ENCODE peak calls at places on chromosome 1, in nine cellular contexts. One of them, this sample, is unnamed.

GRCh38 chr1:192575499-192576189 is at the start of gene RGS1:
- DNase-seq in D341Med: no peak
- DNase-seq in astrocyte of the cerebellum: no peak
- DNase-seq in neuronal stem cell: no peak
- DNase-seq in right cardiac atrium: peak; percentile 37
- DNase-seq in endodermal cell: no peak
- DNase-seq in NCI-H1105 treated with DMSO at 0.1 percent for 48 hours: no peak
- DNase-seq in T-helper 9 cell: peak; percentile 56
- DNase-seq in NCI-H2081: no peak
- DNase-seq in this sample: no peak

GRCh38 chr1:115838426-115838804 is 2.5 kb downstream of the NHLH2 start:
- DNase-seq in NCI-H1105 treated with DMSO at 0.1 percent for 48 hours: no peak
- DNase-seq in astrocyte of the cerebellum: no peak
- DNase-seq in right cardiac atrium: no peak
- DNase-seq in endodermal cell: peak; percentile 79
- DNase-seq in D341Med: peak; percentile 59
- DNase-seq in T-helper 9 cell: no peak
- DNase-seq in neuronal stem cell: no peak
- DNase-seq in NCI-H2081: no peak
- DNase-seq in this sample: no peak

GRCh38 chr1:230800891-230801290 is 53.7 kb downstream of the CAPN9 start:
- DNase-seq in neuronal stem cell: no peak
- DNase-seq in NCI-H1105 treated with DMSO at 0.1 percent for 48 hours: no peak
- DNase-seq in astrocyte of the cerebellum: no peak
- DNase-seq in right cardiac atrium: no peak
- DNase-seq in endodermal cell: peak; percentile 14
- DNase-seq in D341Med: peak; percentile 5
- DNase-seq in NCI-H2081: no peak
- DNase-seq in T-helper 9 cell: no peak
- DNase-seq in this sample: no peak

GRCh38 chr1:216461466-216461865 is 38.2 kb upstream of the USH2A start:
- DNase-seq in T-helper 9 cell: no peak
- DNase-seq in neuronal stem cell: no peak
- DNase-seq in D341Med: no peak
- DNase-seq in right cardiac atrium: no peak
- DNase-seq in endodermal cell: no peak
- DNase-seq in NCI-H1105 treated with DMSO at 0.1 percent for 48 hours: no peak
- DNase-seq in astrocyte of the cerebellum: no peak
- DNase-seq in NCI-H2081: no peak
- DNase-seq in this sample: no peak

GRCh38 chr1:58659516-58659915 is 40.3 kb downstream of the MYSM1 start:
- DNase-seq in neuronal stem cell: no peak
- DNase-seq in right cardiac atrium: no peak
- DNase-seq in astrocyte of the cerebellum: no peak
- DNase-seq in endodermal cell: no peak
- DNase-seq in NCI-H1105 treated with DMSO at 0.1 percent for 48 hours: no peak
- DNase-seq in NCI-H2081: no peak
- DNase-seq in D341Med: no peak
- DNase-seq in T-helper 9 cell: no peak
- DNase-seq in this sample: no peak

GRCh38 chr1:41917835-41918449 is 780 bp downstream of the HIVEP3 start:
- DNase-seq in neuronal stem cell: peak; percentile 59
- DNase-seq in NCI-H1105 treated with DMSO at 0.1 percent for 48 hours: peak; percentile 64
- DNase-seq in D341Med: peak; percentile 71
- DNase-seq in right cardiac atrium: peak; percentile 78
- DNase-seq in T-helper 9 cell: peak; percentile 45
- DNase-seq in astrocyte of the cerebellum: no peak
- DNase-seq in endodermal cell: peak; percentile 77
- DNase-seq in NCI-H2081: peak; percentile 72
- DNase-seq in this sample: peak; percentile 68

GRCh38 chr1:110130113-110130591 is 17.9 kb downstream of the UBL4B start:
- DNase-seq in astrocyte of the cerebellum: no peak
- DNase-seq in D341Med: no peak
- DNase-seq in T-helper 9 cell: no peak
- DNase-seq in NCI-H2081: no peak
- DNase-seq in NCI-H1105 treated with DMSO at 0.1 percent for 48 hours: no peak
- DNase-seq in right cardiac atrium: peak; percentile 57
- DNase-seq in endodermal cell: peak; percentile 87
- DNase-seq in neuronal stem cell: no peak
- DNase-seq in this sample: no peak

GRCh38 chr1:154733621-154734020 is 125.6 kb upstream of the ADAR start:
- DNase-seq in right cardiac atrium: no peak
- DNase-seq in NCI-H1105 treated with DMSO at 0.1 percent for 48 hours: no peak
- DNase-seq in T-helper 9 cell: no peak
- DNase-seq in neuronal stem cell: no peak
- DNase-seq in D341Med: no peak
- DNase-seq in astrocyte of the cerebellum: no peak
- DNase-seq in endodermal cell: no peak
- DNase-seq in NCI-H2081: no peak
- DNase-seq in this sample: no peak

GRCh38 chr1:101128851-101129250 is 103.3 kb upstream of the DPH5 start:
- DNase-seq in T-helper 9 cell: no peak
- DNase-seq in right cardiac atrium: no peak
- DNase-seq in astrocyte of the cerebellum: no peak
- DNase-seq in D341Med: no peak
- DNase-seq in NCI-H1105 treated with DMSO at 0.1 percent for 48 hours: no peak
- DNase-seq in neuronal stem cell: no peak
- DNase-seq in NCI-H2081: no peak
- DNase-seq in endodermal cell: no peak
- DNase-seq in this sample: no peak

GRCh38 chr1:208084220-208084619 is 160.0 kb downstream of the PLXNA2 start:
- DNase-seq in T-helper 9 cell: no peak
- DNase-seq in NCI-H2081: no peak
- DNase-seq in endodermal cell: no peak
- DNase-seq in neuronal stem cell: no peak
- DNase-seq in D341Med: no peak
- DNase-seq in NCI-H1105 treated with DMSO at 0.1 percent for 48 hours: no peak
- DNase-seq in right cardiac atrium: no peak
- DNase-seq in astrocyte of the cerebellum: no peak
- DNase-seq in this sample: no peak

GRCh38 chr1:19385869-19386591 is 73.9 kb downstream of the SLC66A1 start:
- DNase-seq in T-helper 9 cell: no peak
- DNase-seq in endodermal cell: no peak
- DNase-seq in right cardiac atrium: peak; percentile 78
- DNase-seq in D341Med: no peak
- DNase-seq in NCI-H2081: no peak
- DNase-seq in NCI-H1105 treated with DMSO at 0.1 percent for 48 hours: no peak
- DNase-seq in astrocyte of the cerebellum: no peak
- DNase-seq in neuronal stem cell: no peak
- DNase-seq in this sample: peak; percentile 22

GRCh38 chr1:54376085-54377039 is 29.8 kb downstream of the SSBP3 start:
- DNase-seq in NCI-H2081: no peak
- DNase-seq in right cardiac atrium: no peak
- DNase-seq in neuronal stem cell: no peak
- DNase-seq in D341Med: no peak
- DNase-seq in astrocyte of the cerebellum: no peak
- DNase-seq in T-helper 9 cell: no peak
- DNase-seq in endodermal cell: no peak
- DNase-seq in NCI-H1105 treated with DMSO at 0.1 percent for 48 hours: no peak
- DNase-seq in this sample: no peak

GRCh38 chr1:156748670-156749428 is 2.6 kb downstream of the HDGF start:
- DNase-seq in right cardiac atrium: peak; percentile 81
- DNase-seq in NCI-H2081: no peak
- DNase-seq in astrocyte of the cerebellum: no peak
- DNase-seq in T-helper 9 cell: no peak
- DNase-seq in NCI-H1105 treated with DMSO at 0.1 percent for 48 hours: no peak
- DNase-seq in endodermal cell: peak; percentile 58
- DNase-seq in neuronal stem cell: no peak
- DNase-seq in D341Med: no peak
- DNase-seq in this sample: peak; percentile 80

GRCh38 chr1:223535261-223535778 is 130.2 kb downstream of the CAPN8 start:
- DNase-seq in NCI-H2081: no peak
- DNase-seq in NCI-H1105 treated with DMSO at 0.1 percent for 48 hours: no peak
- DNase-seq in D341Med: no peak
- DNase-seq in T-helper 9 cell: no peak
- DNase-seq in astrocyte of the cerebellum: no peak
- DNase-seq in endodermal cell: no peak
- DNase-seq in right cardiac atrium: no peak
- DNase-seq in neuronal stem cell: no peak
- DNase-seq in this sample: no peak

GRCh38 chr1:55317673-55318072 is 102.5 kb upstream of the USP24 start:
- DNase-seq in NCI-H1105 treated with DMSO at 0.1 percent for 48 hours: no peak
- DNase-seq in astrocyte of the cerebellum: no peak
- DNase-seq in right cardiac atrium: no peak
- DNase-seq in T-helper 9 cell: no peak
- DNase-seq in D341Med: no peak
- DNase-seq in neuronal stem cell: no peak
- DNase-seq in NCI-H2081: no peak
- DNase-seq in endodermal cell: peak; percentile 13
- DNase-seq in this sample: no peak

GRCh38 chr1:156412653-156413309 is 43.8 kb downstream of the RHBG start:
- DNase-seq in T-helper 9 cell: no peak
- DNase-seq in NCI-H2081: no peak
- DNase-seq in right cardiac atrium: no peak
- DNase-seq in astrocyte of the cerebellum: no peak
- DNase-seq in neuronal stem cell: no peak
- DNase-seq in D341Med: no peak
- DNase-seq in endodermal cell: no peak
- DNase-seq in NCI-H1105 treated with DMSO at 0.1 percent for 48 hours: no peak
- DNase-seq in this sample: no peak

GRCh38 chr1:244201750-244202149 is 150.7 kb downstream of the ZBTB18 start:
- DNase-seq in right cardiac atrium: no peak
- DNase-seq in T-helper 9 cell: no peak
- DNase-seq in D341Med: no peak
- DNase-seq in endodermal cell: no peak
- DNase-seq in neuronal stem cell: no peak
- DNase-seq in astrocyte of the cerebellum: no peak
- DNase-seq in NCI-H1105 treated with DMSO at 0.1 percent for 48 hours: no peak
- DNase-seq in NCI-H2081: no peak
- DNase-seq in this sample: no peak

GRCh38 chr1:27563407-27564263 is 40.3 kb downstream of the AHDC1 start:
- DNase-seq in NCI-H1105 treated with DMSO at 0.1 percent for 48 hours: no peak
- DNase-seq in T-helper 9 cell: no peak
- DNase-seq in NCI-H2081: no peak
- DNase-seq in astrocyte of the cerebellum: no peak
- DNase-seq in endodermal cell: no peak
- DNase-seq in D341Med: no peak
- DNase-seq in neuronal stem cell: no peak
- DNase-seq in right cardiac atrium: peak; percentile 87
- DNase-seq in this sample: peak; percentile 46

GRCh38 chr1:169118227-169118626 is 11.7 kb downstream of the ATP1B1 start:
- DNase-seq in NCI-H2081: no peak
- DNase-seq in neuronal stem cell: no peak
- DNase-seq in NCI-H1105 treated with DMSO at 0.1 percent for 48 hours: no peak
- DNase-seq in T-helper 9 cell: no peak
- DNase-seq in right cardiac atrium: no peak
- DNase-seq in endodermal cell: no peak
- DNase-seq in astrocyte of the cerebellum: no peak
- DNase-seq in D341Med: no peak
- DNase-seq in this sample: peak; percentile 14

GRCh38 chr1:12173631-12174121 is 6.9 kb downstream of the TNFRSF1B start:
- DNase-seq in right cardiac atrium: peak; percentile 83
- DNase-seq in D341Med: no peak
- DNase-seq in neuronal stem cell: no peak
- DNase-seq in NCI-H2081: no peak
- DNase-seq in T-helper 9 cell: peak; percentile 93
- DNase-seq in NCI-H1105 treated with DMSO at 0.1 percent for 48 hours: no peak
- DNase-seq in astrocyte of the cerebellum: no peak
- DNase-seq in endodermal cell: no peak
- DNase-seq in this sample: no peak

GRCh38 chr1:214899908-214900470 is 182.5 kb upstream of the KCNK2 start:
- DNase-seq in T-helper 9 cell: no peak
- DNase-seq in astrocyte of the cerebellum: peak; percentile 6
- DNase-seq in endodermal cell: peak; percentile 66
- DNase-seq in NCI-H1105 treated with DMSO at 0.1 percent for 48 hours: no peak
- DNase-seq in D341Med: no peak
- DNase-seq in NCI-H2081: no peak
- DNase-seq in right cardiac atrium: no peak
- DNase-seq in neuronal stem cell: no peak
- DNase-seq in this sample: peak; percentile 53

GRCh38 chr1:91383461-91383860 is 21.2 kb downstream of the HFM1 start:
- DNase-seq in neuronal stem cell: no peak
- DNase-seq in NCI-H2081: no peak
- DNase-seq in NCI-H1105 treated with DMSO at 0.1 percent for 48 hours: no peak
- DNase-seq in astrocyte of the cerebellum: peak; percentile 57
- DNase-seq in right cardiac atrium: no peak
- DNase-seq in D341Med: no peak
- DNase-seq in T-helper 9 cell: no peak
- DNase-seq in endodermal cell: no peak
- DNase-seq in this sample: peak; percentile 4

GRCh38 chr1:17624540-17625256 is 85.2 kb downstream of the ARHGEF10L start:
- DNase-seq in NCI-H1105 treated with DMSO at 0.1 percent for 48 hours: no peak
- DNase-seq in neuronal stem cell: no peak
- DNase-seq in T-helper 9 cell: no peak
- DNase-seq in D341Med: no peak
- DNase-seq in astrocyte of the cerebellum: peak; percentile 16
- DNase-seq in right cardiac atrium: peak; percentile 86
- DNase-seq in endodermal cell: no peak
- DNase-seq in NCI-H2081: no peak
- DNase-seq in this sample: peak; percentile 68

GRCh38 chr1:119647734-119648619 is at the start of gene ZNF697:
- DNase-seq in astrocyte of the cerebellum: peak; percentile 88
- DNase-seq in T-helper 9 cell: no peak
- DNase-seq in right cardiac atrium: peak; percentile 99
- DNase-seq in endodermal cell: peak; percentile 97
- DNase-seq in neuronal stem cell: peak; percentile 87
- DNase-seq in NCI-H1105 treated with DMSO at 0.1 percent for 48 hours: peak; percentile 96
- DNase-seq in D341Med: peak; percentile 89
- DNase-seq in NCI-H2081: peak; percentile 91
- DNase-seq in this sample: peak; percentile 98

GRCh38 chr1:12397426-12398134 is 167.8 kb downstream of the VPS13D start:
- DNase-seq in D341Med: no peak
- DNase-seq in NCI-H1105 treated with DMSO at 0.1 percent for 48 hours: no peak
- DNase-seq in T-helper 9 cell: no peak
- DNase-seq in neuronal stem cell: no peak
- DNase-seq in NCI-H2081: no peak
- DNase-seq in astrocyte of the cerebellum: no peak
- DNase-seq in endodermal cell: no peak
- DNase-seq in right cardiac atrium: no peak
- DNase-seq in this sample: no peak